ENCODE peak calls at places on chromosomes 3 and 15, in seven cellular contexts. One of them, this sample, is unnamed.
A peak's percentile ranks its signal among the peaks of the same experiment; 100 is the strongest.

GRCh38 chr3:182671942-182672341 is 121.4 kb upstream of the ATP11B start:
- DNase-seq in OCI-LY7: no peak
- DNase-seq in PC-3: no peak
- DNase-seq in GM23338: no peak
- DNase-seq in hepatocyte: no peak
- DNase-seq in MM.1S: no peak
- DNase-seq in GM23248: peak; percentile 71
- DNase-seq in this sample: no peak

GRCh38 chr15:42215854-42216829 is 8.0 kb upstream of the VPS39 start:
- DNase-seq in GM23248: peak; percentile 6
- DNase-seq in hepatocyte: no peak
- DNase-seq in GM23338: no peak
- DNase-seq in MM.1S: no peak
- DNase-seq in PC-3: peak; percentile 18
- DNase-seq in OCI-LY7: peak; percentile 13
- DNase-seq in this sample: no peak

GRCh38 chr3:166785851-166786250 is 594.2 kb downstream of the ZBBX start:
- DNase-seq in MM.1S: no peak
- DNase-seq in OCI-LY7: no peak
- DNase-seq in PC-3: peak; percentile 39
- DNase-seq in GM23248: no peak
- DNase-seq in GM23338: no peak
- DNase-seq in hepatocyte: no peak
- DNase-seq in this sample: no peak

GRCh38 chr3:95036526-95037021 is 973.7 kb downstream of the NSUN3 start:
- DNase-seq in GM23338: peak; percentile 9
- DNase-seq in hepatocyte: no peak
- DNase-seq in OCI-LY7: no peak
- DNase-seq in MM.1S: no peak
- DNase-seq in PC-3: no peak
- DNase-seq in GM23248: no peak
- DNase-seq in this sample: no peak

GRCh38 chr3:14125193-14126016 is 553 bp downstream of the TMEM43 start:
- DNase-seq in hepatocyte: peak; percentile 90
- DNase-seq in GM23338: peak; percentile 78
- DNase-seq in GM23248: peak; percentile 96
- DNase-seq in OCI-LY7: peak; percentile 46
- DNase-seq in MM.1S: peak; percentile 67
- DNase-seq in PC-3: peak; percentile 94
- DNase-seq in this sample: peak; percentile 87

GRCh38 chr15:72319360-72319984 is 485 bp downstream of the CELF6 start:
- DNase-seq in PC-3: peak; percentile 36
- DNase-seq in GM23248: peak; percentile 80
- DNase-seq in GM23338: peak; percentile 88
- DNase-seq in hepatocyte: peak; percentile 90
- DNase-seq in MM.1S: peak; percentile 16
- DNase-seq in OCI-LY7: no peak
- DNase-seq in this sample: peak; percentile 97

GRCh38 chr3:101081990-101082389 is 88.8 kb upstream of the ABI3BP start:
- DNase-seq in GM23338: no peak
- DNase-seq in hepatocyte: no peak
- DNase-seq in GM23248: peak; percentile 23
- DNase-seq in PC-3: peak; percentile 64
- DNase-seq in OCI-LY7: no peak
- DNase-seq in MM.1S: no peak
- DNase-seq in this sample: no peak

GRCh38 chr3:102053375-102053989 is 204.2 kb downstream of the NFKBIZ start:
- DNase-seq in hepatocyte: no peak
- DNase-seq in GM23248: peak; percentile 84
- DNase-seq in PC-3: peak; percentile 80
- DNase-seq in MM.1S: no peak
- DNase-seq in GM23338: no peak
- DNase-seq in OCI-LY7: no peak
- DNase-seq in this sample: no peak

GRCh38 chr3:66991478-66991877 is 6.6 kb upstream of the KBTBD8 start:
- DNase-seq in GM23338: no peak
- DNase-seq in MM.1S: no peak
- DNase-seq in OCI-LY7: no peak
- DNase-seq in PC-3: peak; percentile 31
- DNase-seq in hepatocyte: peak; percentile 49
- DNase-seq in GM23248: peak; percentile 69
- DNase-seq in this sample: no peak

GRCh38 chr3:194757629-194758028 is 71.9 kb downstream of the FAM43A start:
- DNase-seq in GM23248: no peak
- DNase-seq in GM23338: no peak
- DNase-seq in hepatocyte: no peak
- DNase-seq in PC-3: no peak
- DNase-seq in OCI-LY7: no peak
- DNase-seq in MM.1S: no peak
- DNase-seq in this sample: no peak

GRCh38 chr3:30894521-30895289 is at the start of gene GADL1:
- DNase-seq in hepatocyte: peak; percentile 60
- DNase-seq in OCI-LY7: no peak
- DNase-seq in GM23338: peak; percentile 75
- DNase-seq in MM.1S: no peak
- DNase-seq in GM23248: peak; percentile 72
- DNase-seq in PC-3: peak; percentile 36
- DNase-seq in this sample: peak; percentile 77

GRCh38 chr15:77376770-77377169 is 43.1 kb downstream of the PEAK1 start:
- DNase-seq in GM23338: no peak
- DNase-seq in MM.1S: no peak
- DNase-seq in GM23248: no peak
- DNase-seq in OCI-LY7: no peak
- DNase-seq in PC-3: peak; percentile 70
- DNase-seq in hepatocyte: no peak
- DNase-seq in this sample: no peak

GRCh38 chr3:110814170-110815007 is 257.2 kb upstream of the NECTIN3 start:
- DNase-seq in GM23248: peak; percentile 90
- DNase-seq in hepatocyte: peak; percentile 23
- DNase-seq in GM23338: no peak
- DNase-seq in OCI-LY7: no peak
- DNase-seq in MM.1S: peak; percentile 56
- DNase-seq in PC-3: peak; percentile 92
- DNase-seq in this sample: peak; percentile 12

GRCh38 chr3:183116051-183116614 is 16.8 kb upstream of the MCCC1 start:
- DNase-seq in MM.1S: peak; percentile 100
- DNase-seq in OCI-LY7: peak; percentile 99
- DNase-seq in GM23338: peak; percentile 98
- DNase-seq in GM23248: no peak
- DNase-seq in PC-3: peak; percentile 48
- DNase-seq in hepatocyte: peak; percentile 79
- DNase-seq in this sample: peak; percentile 97

GRCh38 chr3:158794936-158795518 is 6.8 kb upstream of the MFSD1 start:
- DNase-seq in OCI-LY7: peak; percentile 61
- DNase-seq in MM.1S: peak; percentile 76
- DNase-seq in PC-3: peak; percentile 68
- DNase-seq in hepatocyte: peak; percentile 54
- DNase-seq in GM23248: peak; percentile 67
- DNase-seq in GM23338: peak; percentile 63
- DNase-seq in this sample: peak; percentile 37

GRCh38 chr3:14587733-14588360 is 47.7 kb upstream of the GRIP2 start:
- DNase-seq in GM23338: no peak
- DNase-seq in PC-3: peak; percentile 88
- DNase-seq in MM.1S: no peak
- DNase-seq in OCI-LY7: no peak
- DNase-seq in hepatocyte: peak; percentile 34
- DNase-seq in GM23248: peak; percentile 80
- DNase-seq in this sample: no peak

GRCh38 chr3:29764059-29764458 is 483.2 kb downstream of the RBMS3 start:
- DNase-seq in OCI-LY7: no peak
- DNase-seq in hepatocyte: no peak
- DNase-seq in GM23248: peak; percentile 85
- DNase-seq in PC-3: no peak
- DNase-seq in GM23338: no peak
- DNase-seq in MM.1S: no peak
- DNase-seq in this sample: no peak

GRCh38 chr3:148329481-148330220 is 368.1 kb upstream of the AGTR1 start:
- DNase-seq in GM23338: peak; percentile 25
- DNase-seq in MM.1S: no peak
- DNase-seq in PC-3: no peak
- DNase-seq in OCI-LY7: no peak
- DNase-seq in GM23248: peak; percentile 46
- DNase-seq in hepatocyte: no peak
- DNase-seq in this sample: no peak

GRCh38 chr3:17631617-17632016 is 110.8 kb downstream of the TBC1D5 start:
- DNase-seq in GM23338: no peak
- DNase-seq in OCI-LY7: no peak
- DNase-seq in hepatocyte: no peak
- DNase-seq in PC-3: no peak
- DNase-seq in MM.1S: no peak
- DNase-seq in GM23248: no peak
- DNase-seq in this sample: no peak

GRCh38 chr3:124770341-124771082 is 40.3 kb downstream of the UMPS start:
- DNase-seq in OCI-LY7: no peak
- DNase-seq in PC-3: no peak
- DNase-seq in hepatocyte: peak; percentile 70
- DNase-seq in GM23338: no peak
- DNase-seq in GM23248: no peak
- DNase-seq in MM.1S: peak; percentile 70
- DNase-seq in this sample: peak; percentile 45

GRCh38 chr3:1552831-1553230 is 460.0 kb downstream of the CNTN6 start:
- DNase-seq in MM.1S: no peak
- DNase-seq in GM23248: no peak
- DNase-seq in OCI-LY7: no peak
- DNase-seq in hepatocyte: no peak
- DNase-seq in PC-3: no peak
- DNase-seq in GM23338: no peak
- DNase-seq in this sample: no peak

GRCh38 chr3:123282461-123282860 is 80.7 kb downstream of the SEC22A start:
- DNase-seq in GM23248: no peak
- DNase-seq in hepatocyte: no peak
- DNase-seq in GM23338: peak; percentile 48
- DNase-seq in PC-3: no peak
- DNase-seq in OCI-LY7: no peak
- DNase-seq in MM.1S: no peak
- DNase-seq in this sample: no peak

GRCh38 chr3:123283074-123283473 is 81.3 kb downstream of the SEC22A start:
- DNase-seq in PC-3: no peak
- DNase-seq in GM23248: no peak
- DNase-seq in MM.1S: no peak
- DNase-seq in OCI-LY7: no peak
- DNase-seq in hepatocyte: no peak
- DNase-seq in GM23338: no peak
- DNase-seq in this sample: no peak

GRCh38 chr3:123281406-123281805 is 79.7 kb downstream of the SEC22A start:
- DNase-seq in GM23248: no peak
- DNase-seq in PC-3: no peak
- DNase-seq in OCI-LY7: no peak
- DNase-seq in MM.1S: no peak
- DNase-seq in GM23338: no peak
- DNase-seq in hepatocyte: no peak
- DNase-seq in this sample: no peak

GRCh38 chr3:123283657-123284398 is 82.1 kb downstream of the SEC22A start:
- DNase-seq in hepatocyte: no peak
- DNase-seq in MM.1S: no peak
- DNase-seq in OCI-LY7: no peak
- DNase-seq in GM23338: no peak
- DNase-seq in PC-3: no peak
- DNase-seq in GM23248: no peak
- DNase-seq in this sample: no peak

GRCh38 chr3:123281929-123282328 is 80.2 kb downstream of the SEC22A start:
- DNase-seq in GM23248: no peak
- DNase-seq in PC-3: no peak
- DNase-seq in hepatocyte: no peak
- DNase-seq in GM23338: no peak
- DNase-seq in OCI-LY7: no peak
- DNase-seq in MM.1S: no peak
- DNase-seq in this sample: no peak
- TF ChIP-seq EZH2phosphoT487 in GM23248: no peak
- TF ChIP-seq EZH2phosphoT487 in PC-3: no peak
- TF ChIP-seq EZH2phosphoT487 in hepatocyte: no peak
- TF ChIP-seq EZH2phosphoT487 in GM23338: no peak
- TF ChIP-seq EZH2phosphoT487 in OCI-LY7: no peak
- TF ChIP-seq EZH2phosphoT487 in MM.1S: no peak
- TF ChIP-seq EZH2phosphoT487 in this sample: no peak

GRCh38 chr15:66570327-66570726 is 4.5 kb upstream of the LCTL start:
- DNase-seq in GM23338: no peak
- DNase-seq in PC-3: no peak
- DNase-seq in OCI-LY7: no peak
- DNase-seq in GM23248: no peak
- DNase-seq in hepatocyte: no peak
- DNase-seq in MM.1S: no peak
- DNase-seq in this sample: no peak
- H3K79me2 ChIP-seq in GM23338: no peaks in the 10 kb centered on the region
- H3K79me2 ChIP-seq in PC-3: no peaks in the 10 kb centered on the region
- H3K79me2 ChIP-seq in OCI-LY7: no peaks in the 10 kb centered on the region
- H3K79me2 ChIP-seq in GM23248: no peaks in the 10 kb centered on the region
- H3K79me2 ChIP-seq in hepatocyte: no peaks in the 10 kb centered on the region
- H3K79me2 ChIP-seq in MM.1S: no peaks in the 10 kb centered on the region
- H3K79me2 ChIP-seq in this sample: no peaks in the 10 kb centered on the region

DNA sequence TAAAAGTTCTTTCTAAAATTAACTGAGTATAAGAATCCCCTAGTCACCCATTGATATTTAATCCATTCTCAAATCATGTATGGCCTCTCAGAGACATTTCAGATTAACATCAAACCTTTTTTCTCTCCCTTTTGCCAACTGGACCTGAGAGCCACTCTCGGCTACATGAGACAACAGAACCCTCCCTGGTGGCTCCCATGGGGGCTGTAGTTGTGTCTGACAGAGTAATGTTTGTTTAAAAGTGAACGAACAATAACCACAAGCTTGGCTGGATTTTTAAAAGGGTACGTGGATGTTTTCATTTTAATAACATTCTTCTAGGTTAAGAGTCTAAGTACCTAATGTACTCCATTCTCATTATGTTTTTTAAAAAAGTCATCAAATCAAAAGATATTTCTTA is 37.1 kb downstream of the P3H2 start:
- DNase-seq in GM23248: no peak
- DNase-seq in OCI-LY7: no peak
- DNase-seq in MM.1S: no peak
- DNase-seq in PC-3: no peak
- DNase-seq in GM23338: no peak
- DNase-seq in hepatocyte: no peak
- DNase-seq in this sample: no peak
- TF ChIP-seq EZH2phosphoT487 in GM23248: no peak
- TF ChIP-seq EZH2phosphoT487 in OCI-LY7: no peak
- TF ChIP-seq EZH2phosphoT487 in MM.1S: no peak
- TF ChIP-seq EZH2phosphoT487 in PC-3: no peak
- TF ChIP-seq EZH2phosphoT487 in GM23338: no peak
- TF ChIP-seq EZH2phosphoT487 in hepatocyte: no peak
- TF ChIP-seq EZH2phosphoT487 in this sample: no peak

GRCh38 chr15:62145015-62145735 is 19.9 kb downstream of the C2CD4B start:
- DNase-seq in hepatocyte: no peak
- DNase-seq in GM23248: no peak
- DNase-seq in PC-3: no peak
- DNase-seq in OCI-LY7: no peak
- DNase-seq in GM23338: no peak
- DNase-seq in MM.1S: no peak
- DNase-seq in this sample: no peak

GRCh38 chr15:62149729-62150128 is 15.4 kb downstream of the C2CD4B start:
- DNase-seq in PC-3: no peak
- DNase-seq in GM23338: no peak
- DNase-seq in hepatocyte: no peak
- DNase-seq in OCI-LY7: no peak
- DNase-seq in MM.1S: no peak
- DNase-seq in GM23248: no peak
- DNase-seq in this sample: no peak

GRCh38 chr15:62150445-62150844 is 14.6 kb downstream of the C2CD4B start:
- DNase-seq in MM.1S: no peak
- DNase-seq in GM23338: no peak
- DNase-seq in GM23248: no peak
- DNase-seq in PC-3: no peak
- DNase-seq in hepatocyte: no peak
- DNase-seq in OCI-LY7: no peak
- DNase-seq in this sample: no peak

GRCh38 chr15:62142736-62143135 is 22.3 kb downstream of the C2CD4B start:
- DNase-seq in PC-3: peak; percentile 38
- DNase-seq in GM23338: peak; percentile 54
- DNase-seq in GM23248: no peak
- DNase-seq in OCI-LY7: no peak
- DNase-seq in hepatocyte: no peak
- DNase-seq in MM.1S: no peak
- DNase-seq in this sample: no peak

GRCh38 chr15:62147149-62148013 is 17.7 kb downstream of the C2CD4B start:
- DNase-seq in GM23338: no peak
- DNase-seq in OCI-LY7: no peak
- DNase-seq in hepatocyte: no peak
- DNase-seq in PC-3: no peak
- DNase-seq in GM23248: no peak
- DNase-seq in MM.1S: peak; percentile 69
- DNase-seq in this sample: no peak
- H3K79me2 ChIP-seq in GM23338: no peaks in the 10 kb centered on the region
- H3K79me2 ChIP-seq in OCI-LY7: no peaks in the 10 kb centered on the region
- H3K79me2 ChIP-seq in hepatocyte: no peaks in the 10 kb centered on the region
- H3K79me2 ChIP-seq in PC-3: no peaks in the 10 kb centered on the region
- H3K79me2 ChIP-seq in GM23248: no peaks in the 10 kb centered on the region
- H3K79me2 ChIP-seq in MM.1S: no peaks in the 10 kb centered on the region
- H3K79me2 ChIP-seq in this sample: no peaks in the 10 kb centered on the region